ENCODE peak calls at places on chromosomes 13 and 19, in five cellular contexts. Q is cardiac muscle cell; U is activated CD4-positive, CD25-positive, alpha-beta regulatory T cell; P is lung; T is stimulated activated CD4-positive, alpha-beta T cell treated with anti-CD3 and anti-CD28 coated beads, Interleukin-4, amount 100 ng/mL, for 4 hours. D is an unnamed sample.

GRCh38 chr19:768424-768823 is 17.5 kb downstream of the MISP start:
- DNase-seq in T (no peak), P (no peak), Q (peak), U (no peak), D (no peak)

GRCh38 chr19:33497151-33497777 is 24.3 kb downstream of the PEPD start:
- DNase-seq in P (no peak), T (no peak), U (no peak), Q (no peak), D (no peak)

GRCh38 chr19:55442372-55443044 is 592 bp downstream of the SHISA7 start:
- DNase-seq in Q (no peak), U (no peak), T (no peak), P (no peak), D (no peak)

GRCh38 chr19:54905908-54906511 is at the start of gene NCR1:
- DNase-seq in U (no peak), Q (no peak), T (no peak), P (no peak), D (no peak)

GRCh38 chr13:95176611-95177259 is 124.5 kb downstream of the ABCC4 start:
- DNase-seq in P (no peak), U (peak), Q (peak), T (no peak), D (no peak)

GRCh38 chr13:34420975-34421719 is 520.9 kb upstream of the NBEA start:
- DNase-seq in U (no peak), T (no peak), Q (no peak), P (no peak), D (no peak)

GRCh38 chr19:2680808-2681207 is 21.7 kb downstream of the GNG7 start:
- DNase-seq in U (no peak), Q (no peak), P (no peak), T (no peak), D (no peak)

GRCh38 chr13:114264886-114265611 is 16.4 kb upstream of the UPF3A start:
- DNase-seq in Q (no peak), P (no peak), T (no peak), U (no peak), D (no peak)

GRCh38 chr19:9848761-9849160 is 13.6 kb downstream of the PIN1 start:
- DNase-seq in T (no peak), Q (no peak), P (no peak), U (no peak), D (no peak)

GRCh38 chr13:114080739-114081561 is 51.5 kb downstream of the RASA3 start:
- DNase-seq in T (no peak), P (no peak), Q (no peak), U (no peak), D (no peak)

GRCh38 chr19:56765107-56765506 is 75.4 kb downstream of the PEG3 start:
- DNase-seq in Q (peak), U (no peak), P (peak), T (no peak), D (no peak)

GRCh38 chr13:81677857-81678256 is 1336.9 kb upstream of the SPRY2 start:
- DNase-seq in U (no peak), T (no peak), P (no peak), Q (no peak), D (no peak)

GRCh38 chr19:23406716-23407115 is 11.4 kb upstream of the ZNF91 start:
- DNase-seq in U (no peak), T (no peak), Q (no peak), P (no peak), D (no peak)